ENCODE peak calls at places on chromosomes 1 and 21, in seven cellular contexts. A, H, L, V, G, X and W are unnamed samples.

GRCh38 chr1:109265741-109266330 is 16.5 kb downstream of the CELSR2 start:
- DNase-seq in A (no peak), H (no peak), L (no peak), V (no peak), G (no peak), X (no peak), W (no peak)

GRCh38 chr1:115642168-115643072 is 650 bp downstream of the VANGL1 start:
- DNase-seq in A (no peak), H (peak; percentile 77), L (peak; percentile 61), V (peak; percentile 61), G (no peak), X (no peak), W (no peak)

GRCh38 chr1:14968251-14968812 is 185.2 kb upstream of the TMEM51 start:
- DNase-seq in A (no peak), H (peak; percentile 77), L (no peak), V (no peak), G (peak; percentile 53), X (no peak), W (no peak)

GRCh38 chr1:156214024-156214748 is 1.4 kb downstream of the PMF1 start:
- DNase-seq in A (no peak), H (peak; percentile 42), L (no peak), V (no peak), G (no peak), X (no peak), W (no peak)

GRCh38 chr21:36004441-36004840 is 55.9 kb downstream of the SETD4 start:
- DNase-seq in A (no peak), H (no peak), L (no peak), V (no peak), G (no peak), X (no peak), W (no peak)

GRCh38 chr1:203311368-203312301 is 6.3 kb downstream of the BTG2 start:
- DNase-seq in A (no peak), H (no peak), L (no peak), V (no peak), G (no peak), X (no peak), W (no peak)

GRCh38 chr1:104636581-104636980 is 886.9 kb downstream of the AMY1C start:
- DNase-seq in A (no peak), H (no peak), L (no peak), V (peak; percentile 2), G (no peak), X (no peak), W (no peak)

GRCh38 chr1:12339410-12339809 is 109.6 kb downstream of the VPS13D start:
- DNase-seq in A (no peak), H (no peak), L (no peak), V (no peak), G (no peak), X (no peak), W (no peak)

GRCh38 chr21:43343992-43344886 is 82.7 kb downstream of the SIK1 start:
- DNase-seq in A (no peak), H (no peak), L (no peak), V (no peak), G (no peak), X (no peak), W (no peak)

GRCh38 chr1:230850547-230850946 is 17.8 kb downstream of the C1orf198 start:
- DNase-seq in A (no peak), H (no peak), L (no peak), V (no peak), G (no peak), X (no peak), W (no peak)

GRCh38 chr1:33010946-33011731 is 25.5 kb downstream of the AK2 start:
- DNase-seq in A (no peak), H (no peak), L (no peak), V (no peak), G (no peak), X (no peak), W (no peak)

GRCh38 chr21:15531986-15532385 is 197.8 kb upstream of the USP25 start:
- DNase-seq in A (no peak), H (no peak), L (no peak), V (no peak), G (no peak), X (no peak), W (no peak)

GRCh38 chr1:6658359-6658758 is 33.7 kb downstream of the THAP3 start:
- DNase-seq in A (no peak), H (no peak), L (no peak), V (no peak), G (no peak), X (no peak), W (no peak)

GRCh38 chr1:228358039-228358763 is 48.4 kb downstream of the TRIM11 start:
- DNase-seq in A (no peak), H (no peak), L (no peak), V (no peak), G (no peak), X (no peak), W (no peak)

GRCh38 chr1:36465731-36466369 is 1.7 kb upstream of the MRPS15 start:
- DNase-seq in A (no peak), H (no peak), L (no peak), V (no peak), G (no peak), X (no peak), W (no peak)

GRCh38 chr1:9833632-9834031 is 9.9 kb upstream of the CLSTN1 start:
- DNase-seq in A (no peak), H (no peak), L (no peak), V (no peak), G (no peak), X (no peak), W (no peak)